ENCODE peak calls at places on chromosomes 5 and 9, in five cellular contexts. S is A549, E is adrenal gland, T is cardiac muscle cell, Y is fibroblast of lung. C is an unnamed sample. For H3K4me1, the result is how much of the 10 kb centered on the place peaks cover.

GRCh38 chr5:59246470-59247250 is 646.9 kb downstream of the PDE4D start:
- DNase-seq in S (peak), E (no peak), T (peak), Y (peak), C (no peak)

GRCh38 chr9:76297721-76298239 is 96.4 kb downstream of the RFK start:
- DNase-seq in S (no peak), E (peak), T (peak), Y (peak), C (no peak)

GRCh38 chr5:368162-369084 is 46.9 kb downstream of the AHRR start:
- DNase-seq in S (no peak), E (peak), T (peak), Y (peak), C (peak)

GRCh38 chr5:14928661-14929060 is 57.1 kb upstream of the ANKH start:
- DNase-seq in S (no peak), E (no peak), T (no peak), Y (peak), C (no peak)

GRCh38 chr5:39022151-39022550 is 52.0 kb downstream of the RICTOR start:
- DNase-seq in S (no peak), E (no peak), T (no peak), Y (no peak), C (no peak)

GRCh38 chr9:132648685-132649084 is 21.1 kb downstream of the DDX31 start:
- DNase-seq in S (no peak), E (no peak), T (no peak), Y (no peak), C (no peak)

GRCh38 chr9:16869961-16870605 is 387 bp downstream of the BNC2 start:
- DNase-seq in S (peak), E (peak), T (peak), Y (peak), C (no peak)

GRCh38 chr9:98107926-98108325 is 11.1 kb downstream of the TRIM14 start:
- DNase-seq in S (no peak), E (no peak), T (no peak), Y (no peak), C (no peak)

GRCh38 chr9:89676281-89676680 is 71.5 kb downstream of the GADD45G start:
- DNase-seq in S (no peak), E (peak), T (no peak), Y (no peak), C (peak)

GRCh38 chr5:95142145-95142544 is 142.7 kb downstream of the MCTP1 start:
- DNase-seq in S (no peak), E (no peak), T (no peak), Y (no peak), C (no peak)

GRCh38 chr5:141880961-141881801 is 3.0 kb upstream of the PCDH1 start:
- DNase-seq in S (no peak), E (no peak), T (no peak), Y (no peak), C (no peak)

GRCh38 chr5:33371660-33372059 is 69.1 kb upstream of the TARS1 start:
- DNase-seq in S (no peak), E (no peak), T (no peak), Y (peak), C (no peak)

GRCh38 chr5:98498028-98498427 is 275.4 kb upstream of the RGMB start:
- DNase-seq in S (no peak), E (no peak), T (no peak), Y (no peak), C (no peak)

GRCh38 chr9:36192196-36192595 is 1.5 kb downstream of the CLTA start:
- DNase-seq in S (no peak), E (no peak), T (no peak), Y (no peak), C (no peak)

GRCh38 chr5:163861670-163862069 is 356.3 kb downstream of the MAT2B start:
- DNase-seq in S (no peak), E (no peak), T (peak), Y (no peak), C (no peak)

GRCh38 chr9:114448706-114449105 is 56.6 kb downstream of the WHRN start:
- DNase-seq in S (no peak), E (no peak), T (peak), Y (peak), C (no peak)

GRCh38 chr9:136219276-136219675 is 14.3 kb upstream of the LHX3 start:
- DNase-seq in S (no peak), E (no peak), T (peak), Y (peak), C (peak)

GRCh38 chr9:127955294-127956015 is 17.8 kb upstream of the DPM2 start:
- DNase-seq in S (peak), E (peak), T (no peak), Y (peak), C (peak)

GRCh38 chr9:93810028-93810971 is 144.9 kb downstream of the BARX1 start:
- DNase-seq in S (no peak), E (no peak), T (no peak), Y (no peak), C (no peak)

GRCh38 chr9:88641471-88642240 is 106.7 kb downstream of the NXNL2 start:
- DNase-seq in S (no peak), E (no peak), T (no peak), Y (peak), C (no peak)

GRCh38 chr5:96637191-96637590 is 25.0 kb upstream of the CAST start:
- DNase-seq in S (no peak), E (no peak), T (no peak), Y (no peak), C (no peak)

GRCh38 chr9:3514786-3515185 is 11.0 kb downstream of the RFX3 start:
- DNase-seq in S (no peak), E (no peak), T (no peak), Y (no peak), C (no peak)

GRCh38 chr9:137366445-137366810 is 56.5 kb downstream of the EXD3 start:
- DNase-seq in S (no peak), E (peak), T (no peak), Y (no peak), C (peak)

GRCh38 chr5:146818790-146819189 is 59.8 kb downstream of the PPP2R2B start:
- DNase-seq in S (no peak), E (no peak), T (no peak), Y (no peak), C (no peak)

GRCh38 chr5:141618030-141618803 is 583 bp downstream of the DIAPH1 start:
- DNase-seq in S (peak), E (peak), T (peak), Y (peak), C (peak)

GRCh38 chr9:134221273-134222017 is 57.1 kb upstream of the RNU6ATAC start:
- DNase-seq in S (no peak), E (no peak), T (no peak), Y (no peak), C (no peak)

GRCh38 chr5:33827885-33828284 is 63.9 kb downstream of the ADAMTS12 start:
- DNase-seq in S (peak), E (no peak), T (peak), Y (peak), C (no peak)

GRCh38 chr9:92635760-92636159 is 34.2 kb downstream of the IPPK start:
- DNase-seq in S (no peak), E (no peak), T (no peak), Y (no peak), C (no peak)

GRCh38 chr5:34524123-34524522 is 132.0 kb upstream of the RAI14 start:
- DNase-seq in S (peak), E (peak), T (peak), Y (peak), C (no peak)

GRCh38 chr9:112110094-112110772 is 64.9 kb downstream of the SUSD1 start:
- DNase-seq in S (peak), E (no peak), T (no peak), Y (no peak), C (no peak)

GRCh38 chr9:4573634-4574391 is 83.5 kb downstream of the SLC1A1 start:
- DNase-seq in S (no peak), E (no peak), T (no peak), Y (no peak), C (no peak)

GRCh38 chr9:123954518-123954917 is 24.6 kb upstream of the DENND1A start:
- DNase-seq in S (no peak), E (no peak), T (no peak), Y (no peak), C (no peak)

GRCh38 chr5:132506094-132506692 is 15.6 kb upstream of the IRF1 start:
- DNase-seq in S (peak), E (no peak), T (peak), Y (peak), C (no peak)

GRCh38 chr5:17216974-17217325 is 481 bp upstream of the BASP1 start:
- DNase-seq in S (peak), E (no peak), T (peak), Y (peak), C (no peak)

GRCh38 chr9:72149231-72149975 is at the start of gene GDA:
- DNase-seq in S (peak), E (no peak), T (no peak), Y (peak), C (no peak)

GRCh38 chr9:91844656-91845291 is 105.3 kb downstream of the ROR2 start:
- DNase-seq in S (no peak), E (no peak), T (no peak), Y (no peak), C (no peak)

GRCh38 chr9:128254855-128255759 is 20.7 kb downstream of the GOLGA2 start:
- DNase-seq in S (peak), E (peak), T (peak), Y (peak), C (no peak)

GRCh38 chr5:27315541-27316282 is 277.3 kb upstream of the CDH9 start:
- DNase-seq in S (no peak), E (no peak), T (peak), Y (peak), C (no peak)

GRCh38 chr5:145237843-145238242 is 597.3 kb downstream of the PRELID2 start:
- DNase-seq in S (peak), E (no peak), T (peak), Y (peak), C (no peak)

GRCh38 chr5:157247267-157247666 is 18.7 kb upstream of the CYFIP2 start:
- DNase-seq in S (no peak), E (no peak), T (no peak), Y (no peak), C (no peak)
- H3K4me1 ChIP-seq in S (under half), E (under half), T (under half), Y (under half), C (under half)

GRCh38 chr9:37950561-37950960 is 46.6 kb upstream of the SLC25A51 start:
- DNase-seq in S (no peak), E (no peak), T (no peak), Y (no peak), C (no peak)
- TF ChIP-seq CTCF in S (no peak), E (no peak), T (no peak), Y (no peak), C (no peak)

DNA sequence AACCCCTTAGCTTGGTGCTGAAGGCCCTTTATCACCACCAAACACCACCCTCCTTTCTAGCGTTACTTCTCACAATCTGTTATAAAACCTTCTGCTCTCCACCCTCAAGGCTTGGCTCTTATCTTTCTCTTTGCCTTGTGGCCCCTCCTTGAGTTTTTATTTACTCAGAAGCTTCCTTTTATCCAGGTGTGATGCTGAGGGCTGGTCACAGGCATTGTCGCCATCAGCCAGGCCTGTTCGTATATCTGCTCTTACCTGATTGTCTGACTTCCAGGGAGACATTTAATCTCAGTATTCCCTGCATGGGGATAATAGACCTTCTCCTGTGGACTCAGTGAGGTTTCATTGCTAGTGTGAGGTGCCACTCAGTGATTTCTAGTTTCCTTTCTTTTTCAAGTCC is 34.2 kb downstream of the MEGF10 start:
- DNase-seq in S (no peak), E (no peak), T (no peak), Y (no peak), C (no peak)
- H3K4me1 ChIP-seq in S (under half), E (under half), T (under half), Y (under half), C (under half)

GRCh38 chr5:88808153-88808552 is 74.8 kb downstream of the MEF2C start:
- DNase-seq in S (no peak), E (no peak), T (no peak), Y (no peak), C (no peak)
- TF ChIP-seq CTCF in S (no peak), E (no peak), T (no peak), Y (no peak), C (no peak)